ENCODE peak calls at places on chromosomes 7 and 10, in ten cellular contexts. J is CD8-positive, alpha-beta T cell; V is AG04450; G is SJSA1; U is ovary; Z is neural progenitor cell; L is IMR-90; O is heart right ventricle; X is brain microvascular endothelial cell; C is tibial nerve. W is an unnamed sample.
A peak's percentile ranks its signal among the peaks of the same experiment; 100 is the strongest.

GRCh38 chr10:78177431-78178185 is 143.9 kb downstream of the RPS24 start:
- DNase-seq in J (no peak), V (no peak), G (no peak), U (no peak), Z (peak; percentile 80), L (no peak), O (no peak), X (no peak), C (no peak), W (no peak)

GRCh38 chr10:59896186-59896585 is 10.2 kb downstream of the CCDC6 start:
- DNase-seq in J (no peak), V (no peak), G (no peak), U (no peak), Z (no peak), L (no peak), O (no peak), X (no peak), C (no peak), W (no peak)

GRCh38 chr7:41788556-41788955 is 85.7 kb upstream of the INHBA start:
- DNase-seq in J (no peak), V (no peak), G (no peak), U (no peak), Z (no peak), L (no peak), O (no peak), X (no peak), C (no peak), W (no peak)

GRCh38 chr10:2529945-2530344 is 537.4 kb upstream of the PFKP start:
- DNase-seq in J (no peak), V (no peak), G (no peak), U (no peak), Z (no peak), L (no peak), O (no peak), X (no peak), C (no peak), W (no peak)

GRCh38 chr7:102044984-102045673 is 227.7 kb downstream of the CUX1 start:
- DNase-seq in J (no peak), V (peak; percentile 84), G (peak; percentile 78), U (peak; percentile 47), Z (peak; percentile 15), L (peak; percentile 93), O (peak; percentile 37), X (peak; percentile 67), C (no peak), W (peak; percentile 65)

GRCh38 chr7:106270122-106270977 is 14.4 kb downstream of the NAMPT start:
- DNase-seq in J (no peak), V (no peak), G (no peak), U (no peak), Z (no peak), L (no peak), O (no peak), X (no peak), C (no peak), W (no peak)

GRCh38 chr10:93514496-93514895 is 18.1 kb downstream of the CEP55 start:
- DNase-seq in J (no peak), V (no peak), G (no peak), U (no peak), Z (no peak), L (peak; percentile 20), O (no peak), X (no peak), C (no peak), W (no peak)

GRCh38 chr10:110307805-110308204 is 3.1 kb upstream of the SMNDC1 start:
- DNase-seq in J (no peak), V (no peak), G (no peak), U (no peak), Z (no peak), L (no peak), O (no peak), X (no peak), C (no peak), W (no peak)

GRCh38 chr7:3548815-3549214 is 247.8 kb downstream of the SDK1 start:
- DNase-seq in J (no peak), V (no peak), G (no peak), U (no peak), Z (no peak), L (no peak), O (no peak), X (no peak), C (no peak), W (no peak)

GRCh38 chr10:125034671-125035070 is 92.7 kb downstream of the ZRANB1 start:
- DNase-seq in J (no peak), V (no peak), G (no peak), U (no peak), Z (no peak), L (no peak), O (no peak), X (no peak), C (no peak), W (no peak)

GRCh38 chr10:132898391-132899053 is 43.8 kb downstream of the CFAP46 start:
- DNase-seq in J (no peak), V (no peak), G (no peak), U (peak; percentile 9), Z (no peak), L (no peak), O (no peak), X (no peak), C (peak; percentile 5), W (no peak)

GRCh38 chr7:158270106-158270775 is 317.4 kb downstream of the PTPRN2 start:
- DNase-seq in J (no peak), V (no peak), G (no peak), U (no peak), Z (no peak), L (no peak), O (no peak), X (no peak), C (no peak), W (no peak)

GRCh38 chr7:5525271-5526189 is 101.9 kb upstream of the TNRC18 start:
- DNase-seq in J (no peak), V (no peak), G (no peak), U (no peak), Z (peak; percentile 53), L (peak; percentile 54), O (no peak), X (no peak), C (no peak), W (no peak)

GRCh38 chr7:5523052-5523711 is 99.5 kb upstream of the TNRC18 start:
- DNase-seq in J (no peak), V (no peak), G (peak; percentile 79), U (no peak), Z (peak; percentile 27), L (peak; percentile 54), O (no peak), X (no peak), C (no peak), W (no peak)

GRCh38 chr7:5528815-5529442 is 105.3 kb upstream of the TNRC18 start:
- DNase-seq in J (no peak), V (no peak), G (no peak), U (no peak), Z (no peak), L (no peak), O (no peak), X (no peak), C (no peak), W (no peak)

GRCh38 chr7:5528071-5528814 is 104.6 kb upstream of the TNRC18 start:
- DNase-seq in J (no peak), V (no peak), G (peak; percentile 60), U (peak; percentile 46), Z (peak; percentile 59), L (peak; percentile 36), O (peak; percentile 45), X (no peak), C (no peak), W (peak; percentile 46)

GRCh38 chr7:5526190-5527037 is 102.8 kb upstream of the TNRC18 start:
- DNase-seq in J (no peak), V (no peak), G (no peak), U (peak; percentile 55), Z (peak; percentile 50), L (peak; percentile 32), O (peak; percentile 34), X (no peak), C (no peak), W (peak; percentile 59)
- H3K27ac ChIP-seq in J (no peak overlapping the region), V (peak overlapping the region; percentile 83), G (no peak overlapping the region), U (peak overlapping the region; percentile 18), Z (peak overlapping the region; percentile 64), L (peak overlapping the region; percentile 38), O (peak overlapping the region; percentile 100), X (no peak overlapping the region), C (peak overlapping the region; percentile 97), W (peak overlapping the region; percentile 100)

GRCh38 chr10:4775808-4776207 is 50.2 kb upstream of the AKR1E2 start:
- DNase-seq in J (no peak), V (no peak), G (no peak), U (no peak), Z (no peak), L (peak; percentile 54), O (no peak), X (peak; percentile 25), C (no peak), W (no peak)
- H3K27ac ChIP-seq in J (no peak overlapping the region), V (no peak overlapping the region), G (peak overlapping the region; percentile 12), U (no peak overlapping the region), Z (no peak overlapping the region), L (no peak overlapping the region), O (no peak overlapping the region), X (no peak overlapping the region), C (no peak overlapping the region), W (no peak overlapping the region)

GRCh38 chr7:25376207-25376606 is 147.9 kb upstream of the NPVF start:
- DNase-seq in J (no peak), V (no peak), G (no peak), U (no peak), Z (no peak), L (no peak), O (no peak), X (no peak), C (no peak), W (no peak)
- H3K27ac ChIP-seq in J (no peak overlapping the region), V (no peak overlapping the region), G (no peak overlapping the region), U (no peak overlapping the region), Z (no peak overlapping the region), L (no peak overlapping the region), O (no peak overlapping the region), X (no peak overlapping the region), C (no peak overlapping the region), W (no peak overlapping the region)

GRCh38 chr7:33536398-33536797 is 368.9 kb upstream of the BMPER start:
- DNase-seq in J (no peak), V (no peak), G (no peak), U (no peak), Z (no peak), L (no peak), O (no peak), X (no peak), C (no peak), W (no peak)

GRCh38 chr7:33529070-33529469 is 376.3 kb upstream of the BMPER start:
- DNase-seq in J (no peak), V (no peak), G (no peak), U (no peak), Z (no peak), L (no peak), O (no peak), X (no peak), C (no peak), W (no peak)

GRCh38 chr7:33534830-33535229 is 370.5 kb upstream of the BMPER start:
- DNase-seq in J (no peak), V (peak; percentile 6), G (no peak), U (no peak), Z (no peak), L (peak; percentile 67), O (no peak), X (peak; percentile 56), C (no peak), W (no peak)

DNA sequence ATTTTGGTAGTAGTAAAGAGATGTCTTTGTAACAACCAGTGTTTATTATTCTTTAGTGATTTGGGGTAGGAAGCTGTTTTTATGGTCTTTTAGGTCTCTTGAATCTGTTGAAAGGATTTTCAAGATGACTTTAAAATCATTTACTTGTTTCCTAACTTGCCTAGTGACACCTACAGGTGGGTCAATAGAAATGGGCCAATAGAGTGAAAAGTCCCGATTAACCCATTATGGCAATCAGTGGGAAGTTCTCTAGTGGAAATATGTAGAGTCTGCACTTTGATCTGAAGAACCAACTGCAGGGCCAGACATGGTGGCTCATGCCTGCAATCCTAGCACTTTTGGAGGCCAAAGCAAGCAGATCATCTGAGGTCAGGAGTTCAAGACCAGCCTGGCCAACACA is 374.7 kb upstream of the BMPER start:
- DNase-seq in J (no peak), V (no peak), G (no peak), U (no peak), Z (no peak), L (no peak), O (no peak), X (no peak), C (no peak), W (no peak)
- H3K27ac ChIP-seq in J (no peak overlapping the region), V (no peak overlapping the region), G (no peak overlapping the region), U (no peak overlapping the region), Z (no peak overlapping the region), L (no peak overlapping the region), O (no peak overlapping the region), X (no peak overlapping the region), C (no peak overlapping the region), W (no peak overlapping the region)